ENCODE peak calls at places on chromosomes 12 and 14, in five cellular contexts. K is fibroblast of lung, M is astrocyte of the spinal cord, X is keratinocyte, N is tibial artery. F is an unnamed sample.

GRCh38 chr12:57031228-57031670 is 14.9 kb upstream of the TAC3 start:
- DNase-seq in X (peak; percentile 19), M (no peak), K (no peak), N (no peak), F (no peak)

GRCh38 chr12:1820191-1820599 is at the start of gene LRTM2:
- DNase-seq in K (no peak), N (no peak), M (no peak), X (no peak), F (no peak)

GRCh38 chr14:96584199-96584906 is 82.2 kb downstream of the PAPOLA start:
- DNase-seq in X (no peak), K (peak; percentile 35), N (no peak), M (no peak), F (no peak)

GRCh38 chr14:102772781-102773570 is 4.3 kb upstream of the TRAF3 start:
- DNase-seq in N (no peak), K (no peak), M (no peak), X (no peak), F (no peak)

GRCh38 chr12:124480469-124481256 is 86.7 kb downstream of the NCOR2 start:
- DNase-seq in M (peak; percentile 81), K (peak; percentile 74), N (no peak), X (peak; percentile 26), F (peak; percentile 86)

GRCh38 chr12:109880049-109880931 is at the start of gene GLTP:
- DNase-seq in N (peak; percentile 89), X (no peak), M (peak; percentile 71), K (peak; percentile 65), F (peak; percentile 62)

GRCh38 chr12:103924761-103925641 is 5.2 kb upstream of the HSP90B1 start:
- DNase-seq in N (no peak), X (no peak), M (peak; percentile 94), K (peak; percentile 87), F (peak; percentile 60)

GRCh38 chr14:99273025-99273723 is 1.2 kb upstream of the BCL11B start:
- DNase-seq in X (no peak), M (no peak), N (no peak), K (peak; percentile 17), F (no peak)

GRCh38 chr14:95500772-95501401 is 15.6 kb downstream of the SYNE3 start:
- DNase-seq in N (peak; percentile 82), X (no peak), M (peak; percentile 86), K (peak; percentile 83), F (peak; percentile 88)

GRCh38 chr12:81147286-81147919 is 69.5 kb downstream of the ACSS3 start:
- DNase-seq in K (no peak), X (no peak), N (no peak), M (no peak), F (no peak)

GRCh38 chr14:39740454-39740853 is 308.2 kb upstream of the FBXO33 start:
- DNase-seq in N (no peak), K (no peak), M (no peak), X (no peak), F (no peak)

GRCh38 chr12:13976028-13976584 is 5.3 kb downstream of the GRIN2B start:
- DNase-seq in K (no peak), N (no peak), M (no peak), X (no peak), F (no peak)

GRCh38 chr12:88037770-88038169 is 8.6 kb upstream of the C12orf50 start:
- DNase-seq in X (no peak), K (no peak), M (no peak), N (no peak), F (no peak)
- TF ChIP-seq CTCF in X (no peak), K (no peak), M (no peak), N (no peak), F (no peak)

GRCh38 chr12:55681142-55682077 is 26.3 kb downstream of the ITGA7 start:
- DNase-seq in M (peak; percentile 39), N (peak; percentile 76), K (peak; percentile 71), X (no peak), F (peak; percentile 59)
- TF ChIP-seq CTCF in M (peak; percentile 39), N (peak; percentile 29), K (peak; percentile 29), X (peak; percentile 11), F (peak; percentile 66)

GRCh38 chr12:45121224-45121623 is 70.3 kb upstream of the DBX2 start:
- DNase-seq in N (no peak), X (no peak), K (no peak), M (no peak), F (no peak)

GRCh38 chr12:45128637-45129036 is 77.7 kb upstream of the DBX2 start:
- DNase-seq in M (no peak), N (no peak), X (no peak), K (no peak), F (no peak)

GRCh38 chr12:45124485-45125155 is 73.7 kb upstream of the DBX2 start:
- DNase-seq in X (no peak), K (no peak), N (no peak), M (no peak), F (no peak)

GRCh38 chr12:45125997-45126396 is 75.1 kb upstream of the DBX2 start:
- DNase-seq in X (peak; percentile 36), K (no peak), N (no peak), M (no peak), F (no peak)

GRCh38 chr12:45122776-45123380 is 72.0 kb upstream of the DBX2 start:
- DNase-seq in N (no peak), M (peak; percentile 35), X (no peak), K (peak; percentile 31), F (peak; percentile 7)
- TF ChIP-seq CTCF in N (no peak), M (peak; percentile 48), X (peak; percentile 48), K (peak; percentile 36), F (peak; percentile 66)

GRCh38 chr14:44507183-44507582 is at the start of gene FSCB:
- DNase-seq in X (no peak), K (no peak), M (no peak), N (no peak), F (no peak)

GRCh38 chr14:44505588-44505987 is 1.5 kb downstream of the FSCB start:
- DNase-seq in X (no peak), M (no peak), N (no peak), K (no peak), F (no peak)
- TF ChIP-seq CTCF in X (no peak), M (no peak), N (no peak), K (no peak), F (no peak)

GRCh38 chr12:118711185-118711584 is 270.2 kb upstream of the SRRM4 start:
- DNase-seq in X (no peak), K (no peak), N (no peak), M (no peak), F (no peak)

GRCh38 chr12:118715647-118716046 is 265.7 kb upstream of the SRRM4 start:
- DNase-seq in M (no peak), K (no peak), N (no peak), X (no peak), F (no peak)

GRCh38 chr12:118714500-118714899 is 266.8 kb upstream of the SRRM4 start:
- DNase-seq in N (no peak), M (no peak), X (no peak), K (no peak), F (no peak)

DNA sequence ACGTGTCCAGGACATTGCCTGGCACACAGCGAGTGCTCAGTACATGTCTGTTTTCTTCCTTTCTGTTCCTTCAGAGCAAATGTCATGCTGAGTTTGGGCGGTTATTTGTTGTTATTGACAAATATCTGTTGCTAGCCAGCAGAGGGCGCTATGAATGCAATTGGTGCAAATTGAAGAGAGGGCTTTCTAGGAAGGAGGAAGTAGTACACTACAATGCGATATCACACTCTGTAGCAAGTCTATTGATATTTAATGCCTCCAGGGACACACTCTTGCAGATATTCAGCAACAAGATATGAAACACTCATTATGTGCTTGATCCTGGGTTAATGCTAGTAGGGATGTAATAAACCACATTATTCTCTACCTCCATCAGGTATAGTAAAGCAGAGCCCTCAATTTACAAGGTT is 267.3 kb upstream of the SRRM4 start:
- DNase-seq in K (no peak), M (no peak), X (no peak), N (no peak), F (no peak)
- TF ChIP-seq CTCF in K (no peak), M (no peak), X (no peak), N (no peak), F (peak; percentile 61)